ENCODE peak calls at places on chromosomes 4 and X, in nine cellular contexts. O, L, Q, H, X, F, C, E and Y are unnamed samples.

GRCh38 chr4:167775374-167775773 is 317.0 kb upstream of the ANXA10 start:
- DNase-seq in O (no peak), L (no peak), Q (no peak), H (no peak), X (no peak), F (no peak), C (no peak), E (no peak), Y (no peak)

GRCh38 chrX:43269201-43269600 is 386.9 kb upstream of the MAOA start:
- DNase-seq in O (peak), L (no peak), Q (no peak), H (no peak), X (no peak), F (no peak), C (no peak), E (no peak), Y (no peak)

GRCh38 chrX:39983715-39984114 is 114.0 kb downstream of the BCOR start:
- DNase-seq in O (peak), L (peak), Q (no peak), H (no peak), X (peak), F (peak), C (no peak), E (no peak), Y (no peak)

GRCh38 chr4:54082168-54082567 is 17.8 kb upstream of the CHIC2 start:
- DNase-seq in O (peak), L (peak), Q (peak), H (no peak), X (peak), F (peak), C (no peak), E (no peak), Y (no peak)

GRCh38 chrX:68918202-68918601 is 89.4 kb downstream of the EFNB1 start:
- DNase-seq in O (no peak), L (no peak), Q (no peak), H (no peak), X (no peak), F (no peak), C (no peak), E (no peak), Y (no peak)

GRCh38 chr4:171130126-171130801 is 682.9 kb upstream of the GALNTL6 start:
- DNase-seq in O (peak), L (no peak), Q (no peak), H (no peak), X (peak), F (no peak), C (no peak), E (no peak), Y (no peak)

GRCh38 chrX:38768079-38768478 is 33.2 kb upstream of the MID1IP1 start:
- DNase-seq in O (peak), L (peak), Q (no peak), H (no peak), X (peak), F (peak), C (no peak), E (no peak), Y (no peak)

GRCh38 chrX:13463608-13464007 is 105.8 kb upstream of the EGFL6 start:
- DNase-seq in O (peak), L (peak), Q (no peak), H (no peak), X (no peak), F (no peak), C (peak), E (no peak), Y (no peak)

GRCh38 chr4:4456351-4456750 is 69.4 kb downstream of the NSG1 start:
- DNase-seq in O (peak), L (no peak), Q (no peak), H (no peak), X (no peak), F (no peak), C (no peak), E (no peak), Y (no peak)

GRCh38 chr4:146243141-146243882 is 29.0 kb downstream of the REELD1 start:
- DNase-seq in O (no peak), L (no peak), Q (peak), H (peak), X (no peak), F (peak), C (no peak), E (no peak), Y (peak)

GRCh38 chr4:182738283-182739047 is 178.7 kb downstream of the DCTD start:
- DNase-seq in O (peak), L (no peak), Q (no peak), H (no peak), X (no peak), F (no peak), C (no peak), E (no peak), Y (no peak)

GRCh38 chr4:55469979-55470378 is 74.2 kb downstream of the TMEM165 start:
- DNase-seq in O (no peak), L (no peak), Q (no peak), H (no peak), X (no peak), F (no peak), C (no peak), E (no peak), Y (no peak)

GRCh38 chrX:119672252-119672825 is 20.6 kb downstream of the SEPTIN6 start:
- DNase-seq in O (peak), L (no peak), Q (no peak), H (no peak), X (no peak), F (no peak), C (no peak), E (no peak), Y (no peak)